ENCODE peak calls at places on chromosomes 13 and 19, in nine cellular contexts. K is OCI-LY7, Y is adrenal gland, W is PC-3, N is body of pancreas, F is transverse colon, X is HCT116, A is endothelial cell of umbilical vein, L is astrocyte. B is an unnamed sample. For H3K4me1, the result is how much of the 10 kb centered on the place peaks cover.

GRCh38 chr13:27792393-27793218 is at the start of gene GSX1:
- DNase-seq in N (peak), A (peak), W (peak), F (peak), K (no peak), X (no peak), Y (peak), L (peak), B (peak)

GRCh38 chr13:98447881-98448641 is 128.8 kb downstream of the STK24 start:
- DNase-seq in W (peak), A (peak), X (peak), Y (peak), L (peak), F (no peak), N (peak), K (peak), B (peak)

GRCh38 chr13:48843630-48844380 is 131.9 kb upstream of the FNDC3A start:
- DNase-seq in L (no peak), N (no peak), W (no peak), K (no peak), Y (no peak), X (no peak), A (peak), F (no peak), B (no peak)

GRCh38 chr13:91722267-91722884 is 324.0 kb downstream of the GPC5 start:
- DNase-seq in L (peak), X (no peak), W (peak), A (peak), K (peak), N (no peak), F (no peak), Y (no peak), B (no peak)

GRCh38 chr13:42219870-42220269 is 52.1 kb upstream of the AKAP11 start:
- DNase-seq in K (no peak), L (no peak), Y (no peak), X (no peak), W (no peak), N (no peak), A (no peak), F (no peak), B (no peak)

GRCh38 chr13:25468330-25469178 is 96.8 kb downstream of the ATP8A2 start:
- DNase-seq in L (peak), N (peak), K (no peak), X (no peak), F (no peak), A (no peak), W (no peak), Y (peak), B (no peak)

GRCh38 chr19:55617426-55617825 is 6.9 kb downstream of the ZNF784 start:
- DNase-seq in N (no peak), Y (no peak), L (no peak), X (no peak), K (no peak), W (no peak), F (no peak), A (peak), B (no peak)

GRCh38 chr19:27993619-27994018 is 1219.3 kb downstream of the UQCRFS1 start:
- DNase-seq in W (no peak), X (no peak), K (no peak), A (no peak), L (no peak), F (no peak), Y (no peak), N (no peak), B (no peak)

GRCh38 chr13:37453246-37453645 is 145.3 kb downstream of the POSTN start:
- DNase-seq in K (no peak), A (no peak), F (no peak), L (peak), N (no peak), X (no peak), Y (no peak), W (no peak), B (no peak)

GRCh38 chr13:107192289-107192688 is 624.4 kb upstream of the ARGLU1 start:
- DNase-seq in F (no peak), K (no peak), N (no peak), Y (no peak), A (no peak), L (peak), W (no peak), X (no peak), B (no peak)

GRCh38 chr19:44749318-44749717 is 810 bp downstream of the BCL3 start:
- DNase-seq in X (no peak), W (no peak), K (no peak), N (no peak), L (no peak), Y (no peak), F (no peak), A (no peak), B (no peak)

GRCh38 chr19:9891609-9892373 is 44.5 kb downstream of the OLFM2 start:
- DNase-seq in L (no peak), K (no peak), W (no peak), A (no peak), X (no peak), Y (no peak), F (no peak), N (no peak), B (no peak)

GRCh38 chr13:66513728-66514127 is 716.4 kb downstream of the PCDH9 start:
- DNase-seq in F (no peak), W (no peak), A (peak), Y (no peak), K (no peak), X (no peak), N (no peak), L (peak), B (no peak)

GRCh38 chr19:40472516-40472915 is 5.7 kb downstream of the SPTBN4 start:
- DNase-seq in N (no peak), F (no peak), K (no peak), W (no peak), Y (no peak), A (no peak), X (no peak), L (no peak), B (no peak)

GRCh38 chr13:111518161-111518791 is 197.8 kb downstream of the TEX29 start:
- DNase-seq in X (no peak), N (peak), W (no peak), F (no peak), L (no peak), Y (no peak), A (no peak), K (peak), B (no peak)

GRCh38 chr13:27953671-27954405 is 15.3 kb downstream of the CDX2 start:
- DNase-seq in A (peak), W (peak), L (peak), N (peak), Y (peak), K (no peak), X (peak), F (peak), B (peak)

GRCh38 chr13:99058527-99059495 is 80.9 kb upstream of the DOCK9 start:
- DNase-seq in W (no peak), Y (no peak), A (no peak), L (no peak), X (no peak), K (no peak), N (no peak), F (no peak), B (no peak)

GRCh38 chr13:46640843-46641242 is 87.9 kb downstream of the LRCH1 start:
- DNase-seq in F (no peak), X (no peak), W (peak), N (no peak), L (no peak), A (peak), Y (no peak), K (no peak), B (no peak)

GRCh38 chr19:39438270-39438934 is 2.7 kb upstream of the RPS16 start:
- DNase-seq in K (no peak), F (no peak), X (no peak), L (no peak), N (no peak), A (no peak), W (peak), Y (no peak), B (no peak)

GRCh38 chr13:46906440-46906839 is 9.6 kb upstream of the HTR2A start:
- DNase-seq in K (no peak), F (no peak), N (no peak), A (no peak), W (peak), X (no peak), Y (no peak), L (no peak), B (no peak)

GRCh38 chr13:53382008-53382407 is 353.4 kb downstream of the OLFM4 start:
- DNase-seq in X (no peak), A (no peak), L (no peak), F (no peak), Y (no peak), K (no peak), N (no peak), W (no peak), B (no peak)

GRCh38 chr13:21032656-21033055 is 28.7 kb downstream of the LATS2 start:
- DNase-seq in N (no peak), L (no peak), K (no peak), A (no peak), Y (peak), W (no peak), F (no peak), X (no peak), B (no peak)

GRCh38 chr13:98853791-98854191 is 101.3 kb upstream of the SLC15A1 start:
- DNase-seq in A (no peak), W (no peak), K (no peak), X (no peak), F (peak), Y (no peak), L (peak), N (no peak), B (no peak)

GRCh38 chr13:99399623-99399974 is 92.4 kb upstream of the GPR183 start:
- DNase-seq in Y (no peak), F (no peak), L (no peak), A (no peak), W (no peak), X (no peak), K (no peak), N (no peak), B (no peak)

GRCh38 chr13:98440390-98441055 is 136.4 kb downstream of the STK24 start:
- DNase-seq in N (no peak), A (no peak), X (no peak), Y (no peak), K (no peak), F (no peak), L (no peak), W (no peak), B (no peak)

GRCh38 chr13:20182231-20182846 is 10.4 kb downstream of the GJB2 start:
- DNase-seq in L (peak), Y (peak), A (peak), F (no peak), W (peak), K (peak), N (peak), X (peak), B (peak)

GRCh38 chr13:106911602-106912001 is 343.7 kb upstream of the ARGLU1 start:
- DNase-seq in X (no peak), K (no peak), A (no peak), L (no peak), N (no peak), Y (no peak), F (no peak), W (no peak), B (no peak)

GRCh38 chr13:110629735-110630134 is 14.4 kb downstream of the NAXD start:
- DNase-seq in W (no peak), F (no peak), K (no peak), L (peak), X (no peak), N (no peak), A (no peak), Y (peak), B (no peak)

GRCh38 chr19:3443840-3444694 is 36.3 kb downstream of the SMIM24 start:
- DNase-seq in N (peak), K (no peak), Y (peak), A (peak), W (no peak), X (no peak), L (no peak), F (no peak), B (no peak)

GRCh38 chr19:39409886-39410619 is 2.4 kb upstream of the PLEKHG2 start:
- DNase-seq in X (peak), L (no peak), A (peak), Y (peak), K (peak), F (peak), W (no peak), N (peak), B (peak)

GRCh38 chr19:3440082-3440481 is 40.2 kb downstream of the SMIM24 start:
- DNase-seq in A (no peak), L (no peak), Y (no peak), X (no peak), W (peak), F (peak), K (peak), N (peak), B (no peak)

GRCh38 chr13:73698859-73699258 is 435.3 kb downstream of the KLF12 start:
- DNase-seq in L (peak), N (no peak), W (no peak), F (no peak), Y (no peak), K (no peak), X (no peak), A (no peak), B (no peak)

GRCh38 chr13:110531671-110532083 is 29.8 kb downstream of the RAB20 start:
- DNase-seq in F (no peak), N (no peak), W (no peak), X (no peak), K (no peak), Y (no peak), L (no peak), A (no peak), B (peak)

GRCh38 chr13:44448875-44449274 is 75.3 kb downstream of the SERP2 start:
- DNase-seq in X (no peak), N (no peak), A (no peak), W (no peak), F (no peak), Y (no peak), K (no peak), L (no peak), B (no peak)

GRCh38 chr19:17938092-17938845 is 5.5 kb downstream of the CCDC124 start:
- DNase-seq in N (peak), F (peak), X (peak), L (peak), A (peak), W (peak), Y (peak), K (peak), B (peak)

GRCh38 chr13:31503626-31504025 is 235.7 kb upstream of the RXFP2 start:
- DNase-seq in A (no peak), X (no peak), Y (no peak), L (no peak), K (no peak), F (no peak), W (no peak), N (no peak), B (no peak)

GRCh38 chr13:93270769-93271753 is 44.5 kb downstream of the GPC6 start:
- DNase-seq in Y (no peak), A (no peak), L (no peak), F (no peak), X (no peak), N (no peak), W (no peak), K (no peak), B (no peak)

GRCh38 chr19:54462072-54462712 is 1.4 kb downstream of the LENG9 start:
- DNase-seq in X (no peak), W (no peak), F (peak), L (no peak), K (no peak), Y (no peak), A (peak), N (peak), B (no peak)
- H3K4me1 ChIP-seq in X (under half), W (under half), F (under half), L (under half), K (under half), Y (under half), A (under half), N (half or more), B (under half)

DNA sequence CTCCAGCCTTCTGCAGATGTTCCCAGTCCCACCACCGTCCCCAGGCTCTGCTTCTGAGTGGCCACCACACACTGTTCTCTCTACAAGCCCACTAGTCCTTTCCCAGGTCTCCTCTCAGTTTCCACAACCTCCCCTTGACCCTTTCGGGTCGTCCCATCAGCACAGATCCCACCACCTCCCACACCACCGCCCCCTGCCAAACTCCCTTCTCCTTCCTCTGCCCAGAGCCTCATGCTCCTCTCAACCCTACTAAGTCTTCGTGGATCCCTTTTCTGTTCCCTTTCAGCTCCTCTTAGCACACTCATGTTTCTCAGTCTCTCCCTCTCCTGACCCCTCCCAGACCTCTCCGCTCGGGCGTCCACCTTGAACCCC is 1.9 kb downstream of the NAPA start:
- DNase-seq in L (no peak), W (no peak), A (no peak), F (no peak), Y (no peak), N (no peak), K (no peak), X (no peak), B (no peak)
- H3K4me1 ChIP-seq in L (under half), W (under half), A (under half), F (under half), Y (half or more), N (half or more), K (half or more), X (under half), B (half or more)

DNA sequence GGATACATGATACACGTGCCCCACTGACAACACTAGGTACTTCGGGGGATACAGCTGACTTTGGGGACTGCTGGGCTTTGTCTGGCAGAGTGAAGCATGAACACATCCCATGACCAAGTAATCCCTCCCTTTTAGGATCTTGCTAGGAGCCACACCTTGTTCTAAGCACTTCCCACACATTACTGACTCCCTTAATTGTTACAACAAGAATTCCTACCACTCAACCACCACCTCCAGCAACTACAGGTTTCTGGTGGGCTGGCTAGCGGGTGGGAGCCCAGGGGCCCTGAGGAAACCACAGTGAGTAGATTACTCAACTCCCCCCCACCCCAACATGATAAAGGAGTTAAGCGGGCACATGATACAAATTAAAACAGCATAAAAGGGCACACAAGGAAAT is 7.2 kb upstream of the SLC35E1 start:
- DNase-seq in W (no peak), N (no peak), X (no peak), L (no peak), F (no peak), A (no peak), Y (no peak), K (no peak), B (no peak)
- H3K4me1 ChIP-seq in W (under half), N (under half), X (under half), L (under half), F (under half), A (under half), Y (under half), K (under half), B (under half)

GRCh38 chr13:114109646-114110045 is 22.8 kb downstream of the RASA3 start:
- DNase-seq in W (no peak), F (peak), N (no peak), K (no peak), X (no peak), L (no peak), Y (peak), A (no peak), B (no peak)

GRCh38 chr13:114108141-114108761 is 24.2 kb downstream of the RASA3 start:
- DNase-seq in A (no peak), Y (peak), L (no peak), N (no peak), X (no peak), W (no peak), F (peak), K (no peak), B (no peak)

GRCh38 chr13:114110091-114110829 is 22.2 kb downstream of the RASA3 start:
- DNase-seq in X (no peak), Y (no peak), F (peak), K (peak), N (no peak), L (no peak), W (no peak), A (peak), B (no peak)

GRCh38 chr13:114107686-114108081 is 24.7 kb downstream of the RASA3 start:
- DNase-seq in A (peak), X (no peak), L (peak), N (no peak), F (peak), Y (no peak), W (no peak), K (no peak), B (peak)

GRCh38 chr13:114108894-114109293 is 23.5 kb downstream of the RASA3 start:
- DNase-seq in N (no peak), L (no peak), X (no peak), A (no peak), K (no peak), W (no peak), F (peak), Y (peak), B (no peak)
- H3K4me1 ChIP-seq in N (under half), L (half or more), X (under half), A (under half), K (under half), W (under half), F (under half), Y (under half), B (under half)

GRCh38 chr19:49337267-49338022 is 2.2 kb downstream of the CD37 start:
- DNase-seq in F (no peak), K (no peak), L (no peak), X (no peak), A (no peak), Y (peak), W (no peak), N (no peak), B (no peak)

GRCh38 chr19:49336482-49337266 is 1.5 kb downstream of the CD37 start:
- DNase-seq in N (no peak), X (no peak), Y (peak), F (no peak), W (no peak), L (no peak), K (no peak), A (no peak), B (no peak)

GRCh38 chr19:49335071-49335783 is at the start of gene CD37:
- DNase-seq in F (peak), A (no peak), X (no peak), W (no peak), Y (peak), K (peak), N (no peak), L (no peak), B (no peak)

GRCh38 chr19:49338023-49338677 is 2.9 kb downstream of the CD37 start:
- DNase-seq in F (no peak), N (no peak), L (no peak), X (no peak), A (no peak), Y (peak), W (no peak), K (peak), B (no peak)

GRCh38 chr19:49335784-49336481 is 727 bp downstream of the CD37 start:
- DNase-seq in A (no peak), W (no peak), N (no peak), F (no peak), Y (peak), K (peak), X (no peak), L (no peak), B (no peak)
- H3K4me1 ChIP-seq in A (under half), W (under half), N (under half), F (under half), Y (under half), K (half or more), X (under half), L (under half), B (under half)

GRCh38 chr13:83086948-83087347 is 795.3 kb downstream of the SLITRK1 start:
- DNase-seq in L (no peak), X (no peak), A (no peak), K (no peak), F (no peak), Y (no peak), N (no peak), W (peak), B (no peak)

GRCh38 chr13:83085186-83085900 is 796.9 kb downstream of the SLITRK1 start:
- DNase-seq in N (no peak), Y (no peak), F (no peak), A (no peak), X (no peak), L (peak), W (peak), K (no peak), B (no peak)

GRCh38 chr13:83088858-83089257 is 793.4 kb downstream of the SLITRK1 start:
- DNase-seq in W (no peak), A (no peak), X (no peak), F (no peak), L (no peak), K (no peak), N (no peak), Y (no peak), B (no peak)
- H3K4me1 ChIP-seq in W (under half), A (under half), X (under half), F (under half), L (under half), K (under half), N (under half), Y (under half), B (under half)

GRCh38 chr19:35314031-35314430 is 15.0 kb upstream of the CD22 start:
- DNase-seq in X (no peak), N (no peak), K (no peak), A (no peak), F (no peak), L (no peak), W (no peak), Y (no peak), B (no peak)

GRCh38 chr19:35310811-35311465 is 18.0 kb upstream of the CD22 start:
- DNase-seq in X (no peak), F (no peak), W (no peak), L (no peak), K (no peak), N (no peak), A (no peak), Y (no peak), B (no peak)

GRCh38 chr19:35313614-35314013 is 15.4 kb upstream of the CD22 start:
- DNase-seq in X (no peak), N (no peak), W (peak), A (no peak), Y (peak), L (no peak), F (no peak), K (no peak), B (no peak)

GRCh38 chr19:35310331-35310730 is 18.4 kb downstream of the MAG start:
- DNase-seq in F (no peak), K (no peak), W (no peak), A (no peak), X (no peak), N (no peak), L (no peak), Y (no peak), B (no peak)

GRCh38 chr19:35311901-35312665 is 16.9 kb upstream of the CD22 start:
- DNase-seq in X (no peak), N (no peak), A (no peak), F (no peak), Y (no peak), K (no peak), L (no peak), W (no peak), B (no peak)
- H3K4me1 ChIP-seq in X (under half), N (under half), A (under half), F (under half), Y (under half), K (half or more), L (under half), W (under half), B (under half)